ENCODE peak calls at places on chromosomes 13 and 19, in four cellular contexts. W, C, V and A are unnamed samples.

GRCh38 chr19:11346104-11346940 is at the start of the genes CCDC159 and TMEM205:
- DNase-seq in W (peak), V (peak), C (peak), A (peak)

GRCh38 chr19:35005256-35005977 is 5.3 kb downstream of the GRAMD1A start:
- DNase-seq in W (no peak), C (no peak), V (no peak), A (no peak)

GRCh38 chr19:47389150-47389556 is 30.2 kb downstream of the MEIS3 start:
- DNase-seq in V (no peak), W (no peak), C (no peak), A (no peak)

GRCh38 chr13:51684076-51684475 is 99.8 kb downstream of the WDFY2 start:
- DNase-seq in C (peak), W (no peak), V (no peak), A (peak)

GRCh38 chr19:55210120-55210493 is 806 bp upstream of the PTPRH start:
- DNase-seq in W (no peak), C (peak), V (no peak), A (peak)

GRCh38 chr13:52845766-52846566 is 2.5 kb downstream of the PCDH8 start:
- DNase-seq in W (no peak), C (no peak), V (peak), A (peak)

GRCh38 chr19:40742477-40742876 is 7.8 kb downstream of the ACTMAP start:
- DNase-seq in W (no peak), V (no peak), C (no peak), A (no peak)

GRCh38 chr19:32373614-32374295 is 28.3 kb downstream of the ZNF507 start:
- DNase-seq in C (peak), V (peak), W (no peak), A (peak)

GRCh38 chr13:60229708-60230272 is 66.1 kb upstream of the DIAPH3 start:
- DNase-seq in W (no peak), V (no peak), C (no peak), A (no peak)

GRCh38 chr13:85993567-85993966 is 194.3 kb upstream of the SLITRK6 start:
- DNase-seq in C (no peak), W (no peak), V (no peak), A (no peak)

GRCh38 chr19:3687393-3687773 is 12.9 kb downstream of the PIP5K1C start:
- DNase-seq in V (no peak), W (no peak), C (no peak), A (no peak)
- H3K4me3 ChIP-seq in V (no peak), W (no peak), C (no peak), A (no peak)

GRCh38 chr13:25080773-25081172 is 15.2 kb upstream of the PABPC3 start:
- DNase-seq in W (no peak), V (no peak), C (no peak), A (no peak)
- H3K4me3 ChIP-seq in W (no peak), V (no peak), C (no peak), A (no peak)

GRCh38 chr13:67221630-67222226 is 8.4 kb downstream of the PCDH9 start:
- DNase-seq in V (no peak), C (no peak), W (no peak), A (no peak)

GRCh38 chr13:67225252-67226159 is 4.6 kb downstream of the PCDH9 start:
- DNase-seq in W (no peak), V (no peak), C (no peak), A (no peak)

GRCh38 chr13:67223024-67223423 is 7.1 kb downstream of the PCDH9 start:
- DNase-seq in W (no peak), C (no peak), V (no peak), A (peak)

GRCh38 chr13:67224148-67224846 is 5.8 kb downstream of the PCDH9 start:
- DNase-seq in C (peak), V (peak), W (peak), A (peak)

GRCh38 chr13:67223742-67224141 is 6.4 kb downstream of the PCDH9 start:
- DNase-seq in V (no peak), W (no peak), C (no peak), A (no peak)
- H3K4me3 ChIP-seq in V (no peak), W (no peak), C (peak), A (peak)

DNA sequence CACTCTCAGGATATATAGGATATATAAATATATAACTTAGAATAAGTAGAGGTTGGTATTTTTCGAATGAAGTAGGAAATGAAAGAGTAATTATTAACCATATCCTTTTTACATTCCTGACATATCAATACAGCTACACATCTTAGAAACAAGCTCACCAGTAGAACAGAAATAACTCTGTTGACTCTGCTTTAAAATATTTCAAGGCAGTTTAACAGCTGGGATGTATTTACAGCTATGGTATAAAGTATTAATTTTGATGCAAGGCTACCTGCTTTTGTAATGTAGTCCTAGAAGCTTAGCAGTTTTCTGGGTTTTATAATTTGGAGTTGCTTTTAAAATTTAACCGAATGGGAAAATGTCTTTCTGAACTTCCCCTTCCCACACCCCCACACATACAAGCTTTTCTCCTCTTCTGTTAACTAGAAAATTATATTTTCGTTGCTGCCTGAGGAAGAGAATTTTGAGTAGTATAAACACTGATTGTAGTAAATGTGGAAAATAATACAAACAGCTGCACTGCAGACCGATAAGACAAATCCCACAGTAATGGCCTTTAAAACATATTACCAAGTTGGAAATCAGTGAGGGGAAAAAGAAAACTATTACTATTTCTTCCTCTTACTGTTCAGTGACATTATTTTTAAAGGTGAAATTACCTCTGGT is 147.7 kb downstream of the GGACT start:
- DNase-seq in V (no peak), W (no peak), C (peak), A (peak)
- H3K4me3 ChIP-seq in V (no peak), W (no peak), C (no peak), A (no peak)

GRCh38 chr13:33186851-33187250 is 98.7 kb downstream of the STARD13 start:
- DNase-seq in C (no peak), W (no peak), V (no peak), A (peak)

GRCh38 chr13:33191425-33192221 is 93.9 kb downstream of the STARD13 start:
- DNase-seq in C (peak), W (no peak), V (no peak), A (no peak)

GRCh38 chr13:33185853-33186252 is 99.7 kb downstream of the STARD13 start:
- DNase-seq in V (no peak), C (no peak), W (no peak), A (peak)

GRCh38 chr13:33189470-33189869 is 96.1 kb downstream of the STARD13 start:
- DNase-seq in V (no peak), W (no peak), C (no peak), A (no peak)

GRCh38 chr13:33188093-33188882 is 97.3 kb downstream of the STARD13 start:
- DNase-seq in V (no peak), W (no peak), C (no peak), A (peak)
- H3K4me3 ChIP-seq in V (no peak), W (no peak), C (no peak), A (no peak)

GRCh38 chr19:44894946-44895345 is 3.9 kb downstream of the TOMM40 start:
- DNase-seq in V (no peak), C (no peak), W (no peak), A (no peak)

GRCh38 chr19:44890366-44891015 is 563 bp upstream of the TOMM40 start:
- DNase-seq in W (peak), V (peak), C (peak), A (peak)

GRCh38 chr19:44893704-44894103 is 2.6 kb downstream of the TOMM40 start:
- DNase-seq in W (no peak), V (no peak), C (no peak), A (no peak)

GRCh38 chr19:44891016-44891882 is at the start of gene TOMM40:
- DNase-seq in W (no peak), C (no peak), V (peak), A (no peak)

GRCh38 chr19:44892932-44893331 is 1.9 kb downstream of the TOMM40 start:
- DNase-seq in W (no peak), V (no peak), C (no peak), A (no peak)
- H3K4me3 ChIP-seq in W (no peak), V (no peak), C (no peak), A (no peak)

DNA sequence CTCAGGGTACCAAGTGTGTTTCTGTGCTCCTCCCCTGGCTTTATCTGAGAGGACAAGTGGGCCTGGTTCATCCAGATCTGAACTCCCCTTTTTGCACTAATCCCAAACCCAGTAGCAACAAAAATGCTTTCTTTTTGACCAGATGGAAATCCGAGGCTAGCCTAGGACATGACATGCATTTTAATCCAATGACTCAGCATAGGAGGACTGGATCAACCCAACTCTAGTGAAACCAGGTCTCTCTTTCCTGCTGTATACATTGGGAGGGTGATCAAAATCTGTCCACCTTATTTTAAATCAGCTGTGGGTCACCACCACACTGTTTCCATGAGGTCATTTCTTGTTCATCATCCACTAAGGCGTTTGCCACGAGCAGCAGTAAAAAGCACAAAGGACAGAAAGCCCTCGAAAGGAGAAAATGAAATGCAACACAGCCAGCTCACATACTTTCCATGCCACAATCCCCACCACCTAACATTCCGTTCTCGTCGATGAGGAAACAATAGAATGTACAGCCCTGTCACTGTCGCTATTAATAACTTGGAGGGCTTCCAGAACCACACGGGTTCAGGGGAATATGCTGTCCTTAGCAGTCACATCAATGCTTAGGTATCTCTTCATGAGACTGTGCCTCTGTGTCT is 543.0 kb downstream of the IRS2 start:
- DNase-seq in W (no peak), V (no peak), C (peak), A (peak)
- H3K4me3 ChIP-seq in W (no peak), V (no peak), C (no peak), A (peak)

GRCh38 chr19:36236304-36236945 is 21.5 kb downstream of the ZNF146 start:
- DNase-seq in C (no peak), W (no peak), V (no peak), A (no peak)
- H3K4me3 ChIP-seq in C (no peak), W (no peak), V (no peak), A (no peak)